ENCODE peak calls at places on chromosomes 11 and 22, in five cellular contexts. M is K562, O is HepG2, C is SK-N-SH, H is GM12878. A is an unnamed sample.

GRCh38 chr11:10875430-10876021 is 17.7 kb upstream of the ZBED5 start:
- DNase-seq in H (no peak), C (no peak), M (no peak), O (no peak), A (no peak)

GRCh38 chr22:24758164-24758799 is 16.2 kb downstream of the PIWIL3 start:
- DNase-seq in O (peak), C (peak), M (peak), H (no peak), A (peak)

GRCh38 chr11:88555018-88555828 is 217.7 kb upstream of the CTSC start:
- DNase-seq in O (no peak), H (no peak), M (no peak), C (no peak), A (no peak)

GRCh38 chr11:44760917-44761545 is 34.3 kb downstream of the TSPAN18 start:
- DNase-seq in H (no peak), O (no peak), C (peak), M (peak), A (no peak)

GRCh38 chr11:35267504-35267903 is 128.5 kb downstream of the CD44 start:
- DNase-seq in M (no peak), C (no peak), O (no peak), H (no peak), A (no peak)

GRCh38 chr22:22915670-22916035 is 28.0 kb downstream of the IGLL5 start:
- DNase-seq in C (no peak), H (no peak), O (no peak), M (no peak), A (no peak)

GRCh38 chr11:62133328-62134065 is 9.7 kb downstream of the INCENP start:
- DNase-seq in O (no peak), H (no peak), C (peak), M (no peak), A (no peak)

GRCh38 chr11:110447897-110448522 is 18.3 kb downstream of the FDX1 start:
- DNase-seq in C (no peak), H (no peak), M (no peak), O (no peak), A (no peak)

GRCh38 chr11:43517518-43517917 is 158.8 kb downstream of the TTC17 start:
- DNase-seq in C (no peak), O (no peak), M (no peak), H (no peak), A (no peak)

GRCh38 chr11:64092119-64092760 is 56.5 kb downstream of the FLRT1 start:
- DNase-seq in C (no peak), H (no peak), O (no peak), M (peak), A (no peak)

GRCh38 chr11:66337103-66337899 is 1.1 kb upstream of the RIN1 start:
- DNase-seq in H (no peak), O (no peak), M (peak), C (peak), A (no peak)

GRCh38 chr11:100923555-100923954 is 206.1 kb downstream of the PGR start:
- DNase-seq in C (no peak), M (no peak), O (no peak), H (no peak), A (no peak)

GRCh38 chr11:134510171-134510570 is 98.1 kb upstream of the B3GAT1 start:
- DNase-seq in H (no peak), C (no peak), O (no peak), M (no peak), A (no peak)

GRCh38 chr11:116605543-116605942 is 167.2 kb downstream of the BUD13 start:
- DNase-seq in O (peak), M (peak), H (no peak), C (no peak), A (peak)

GRCh38 chr11:65078151-65078550 is 5.7 kb downstream of the CDCA5 start:
- DNase-seq in O (peak), M (peak), C (peak), H (no peak), A (peak)

GRCh38 chr22:44180706-44181032 is at the start of gene PARVG:
- DNase-seq in C (no peak), O (no peak), H (peak), M (no peak), A (peak)

GRCh38 chr11:96576383-96576782 is 186.6 kb downstream of the JRKL start:
- DNase-seq in H (no peak), M (no peak), O (no peak), C (no peak), A (no peak)

GRCh38 chr11:130945945-130946344 is 29.7 kb upstream of the SNX19 start:
- DNase-seq in C (no peak), M (no peak), H (no peak), O (no peak), A (no peak)

GRCh38 chr11:82556210-82556609 is 177.5 kb downstream of the FAM181B start:
- DNase-seq in C (no peak), M (no peak), O (no peak), H (no peak), A (no peak)

GRCh38 chr11:110296226-110297081 is at the start of gene RDX:
- DNase-seq in H (no peak), M (peak), C (peak), O (peak), A (peak)

GRCh38 chr22:31647516-31647915 is 14.5 kb downstream of the PISD start:
- DNase-seq in O (no peak), M (no peak), H (no peak), C (no peak), A (no peak)

GRCh38 chr11:67666303-67666645 is 8.1 kb downstream of the ALDH3B2 start:
- DNase-seq in O (no peak), M (no peak), H (no peak), C (no peak), A (no peak)

GRCh38 chr22:27810566-27810965 is 9.0 kb upstream of the MN1 start:
- DNase-seq in C (no peak), O (peak), M (no peak), H (no peak), A (no peak)

GRCh38 chr11:125110996-125111340 is 458 bp downstream of the TMEM218 start:
- DNase-seq in M (no peak), C (peak), H (no peak), O (peak), A (peak)

GRCh38 chr11:112847568-112847967 is 113.7 kb upstream of the NCAM1 start:
- DNase-seq in M (no peak), H (no peak), C (no peak), O (no peak), A (no peak)

GRCh38 chr11:84234462-84235202 is 948.5 kb upstream of the CCDC90B start:
- DNase-seq in M (no peak), H (no peak), C (no peak), O (no peak), A (no peak)

GRCh38 chr11:131889146-131889577 is 518.7 kb downstream of the NTM start:
- DNase-seq in M (no peak), H (peak), O (no peak), C (peak), A (no peak)

GRCh38 chr11:46361283-46362145 is 14.3 kb downstream of the DGKZ start:
- DNase-seq in C (peak), O (no peak), M (peak), H (peak), A (peak)

GRCh38 chr11:99739464-99740089 is 718.8 kb downstream of the CNTN5 start:
- DNase-seq in M (peak), O (peak), H (no peak), C (peak), A (peak)

GRCh38 chr22:38707346-38707745 is 1.6 kb downstream of the GTPBP1 start:
- DNase-seq in M (peak), H (no peak), C (no peak), O (peak), A (no peak)

GRCh38 chr11:110772863-110773262 is 60.6 kb upstream of the ARHGAP20 start:
- DNase-seq in C (no peak), M (no peak), O (no peak), H (no peak), A (no peak)

GRCh38 chr11:124415356-124415923 is 9.2 kb downstream of the OR8B4 start:
- DNase-seq in M (peak), C (no peak), O (peak), H (no peak), A (no peak)

GRCh38 chr11:396948-397548 is 3.0 kb downstream of the PKP3 start:
- DNase-seq in M (no peak), C (peak), H (no peak), O (peak), A (no peak)

GRCh38 chr11:20192151-20192550 is 31.9 kb upstream of the DBX1 start:
- DNase-seq in O (no peak), M (no peak), H (no peak), C (no peak), A (no peak)

GRCh38 chr11:68979931-68980775 is 633 bp downstream of the MRGPRD start:
- DNase-seq in M (no peak), H (no peak), O (no peak), C (no peak), A (no peak)

GRCh38 chr11:2379471-2380174 is 2.5 kb downstream of the CD81 start:
- DNase-seq in C (no peak), O (no peak), M (no peak), H (no peak), A (no peak)

DNA sequence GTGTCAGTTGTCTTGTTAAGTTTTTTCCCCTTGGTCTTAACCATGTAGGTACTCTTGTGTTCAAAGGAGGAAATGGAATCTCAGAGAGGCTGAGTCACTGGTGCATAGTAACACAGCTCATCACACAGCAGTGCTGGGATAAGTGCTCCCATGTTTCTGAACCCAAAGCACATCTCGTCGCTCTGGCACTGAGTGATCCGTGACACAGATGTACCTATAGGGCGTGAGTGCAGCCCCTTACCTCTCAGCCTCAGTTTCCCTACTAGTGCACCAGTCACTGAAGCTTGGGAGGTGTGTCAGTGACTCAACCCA is 234.0 kb downstream of the ST3GAL4 start:
- DNase-seq in M (no peak), H (no peak), C (no peak), O (no peak), A (no peak)
- TF ChIP-seq FOXM1 in M (no peak), H (no peak), C (no peak), O (no peak), A (no peak)

GRCh38 chr11:40162901-40163300 is 1296.6 kb downstream of the LRRC4C start:
- DNase-seq in O (no peak), H (no peak), C (no peak), M (no peak), A (no peak)
- TF ChIP-seq FOXM1 in O (no peak), H (no peak), C (no peak), M (no peak), A (no peak)

DNA sequence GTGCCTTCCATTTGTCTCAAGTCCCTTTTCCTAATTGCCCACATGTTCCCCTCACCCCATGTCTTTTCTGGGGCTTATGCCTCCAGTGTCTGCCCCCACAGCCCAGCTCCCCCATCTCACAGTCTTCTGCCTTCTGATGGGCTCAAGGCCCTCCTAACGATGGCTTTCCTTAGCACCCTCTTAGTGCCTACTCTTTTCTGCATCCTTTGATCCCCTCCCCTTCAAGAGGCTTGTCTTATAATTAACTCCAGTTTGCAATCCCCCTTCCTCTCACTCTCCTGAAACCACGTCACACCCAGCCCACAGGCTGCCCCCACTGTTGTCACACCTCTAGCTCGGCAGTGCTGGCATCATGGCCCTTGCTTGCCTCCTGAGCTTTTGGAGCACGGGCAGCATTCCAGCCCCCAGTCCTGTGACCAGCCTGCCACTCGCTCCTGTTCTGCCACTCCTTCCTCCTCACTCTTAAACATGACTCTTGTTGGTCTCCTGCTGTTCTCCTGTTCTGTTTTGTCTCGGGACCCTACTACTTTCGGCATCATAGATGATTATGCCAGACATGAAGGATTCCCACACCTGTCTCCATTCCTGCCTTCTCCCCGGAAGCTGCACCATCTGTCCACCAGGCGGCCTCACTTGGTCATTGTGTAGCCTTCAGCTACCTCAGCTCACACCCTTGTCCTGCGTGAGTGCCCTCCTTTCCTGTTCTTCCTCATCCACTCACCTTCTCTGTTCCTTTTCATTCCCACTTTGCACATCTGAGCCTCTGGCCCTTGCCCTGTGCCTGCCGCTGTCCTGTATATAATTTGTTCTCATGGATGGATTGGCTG is 26.1 kb downstream of the UBE2L3 start:
- DNase-seq in M (peak), O (peak), C (peak), H (no peak), A (peak)
- TF ChIP-seq FOXM1 in M (no peak), O (no peak), C (no peak), H (no peak), A (no peak)

DNA sequence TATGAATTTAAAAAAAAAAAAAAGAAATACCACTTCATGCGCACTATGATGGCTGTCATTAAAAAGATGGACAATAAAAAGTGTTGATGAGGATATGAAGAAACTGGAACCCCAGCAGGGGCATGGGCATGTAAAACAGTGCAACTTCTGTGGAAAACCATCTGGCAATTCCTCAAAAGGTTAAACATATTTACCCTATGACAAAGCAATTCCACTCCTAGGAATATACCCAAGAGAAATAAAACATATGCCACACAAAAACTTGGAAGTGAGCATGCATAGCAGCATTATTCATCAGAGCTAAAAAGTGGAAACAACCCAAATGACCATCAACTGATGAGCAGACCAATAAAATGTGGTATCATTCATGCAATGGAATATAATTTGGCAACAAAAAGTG is 50.1 kb downstream of the LRRC32 start:
- DNase-seq in O (no peak), H (no peak), C (no peak), M (no peak), A (no peak)
- TF ChIP-seq FOXM1 in O (no peak), H (no peak), C (no peak), M (no peak), A (no peak)

GRCh38 chr11:7513210-7514098 is at the start of gene PPFIBP2:
- DNase-seq in H (no peak), M (peak), O (peak), C (peak), A (peak)
- TF ChIP-seq FOXM1 in H (no peak), M (no peak), O (no peak), C (no peak), A (no peak)